ENCODE peak calls at places on chromosomes 4 and X, in eight cellular contexts. One of them, this sample, is unnamed.
A peak's percentile ranks its signal among the peaks of the same experiment; 100 is the strongest.

GRCh38 chr4:175536852-175537453 is 275.1 kb downstream of the GPM6A start:
- DNase-seq in cardiac muscle cell: peak; percentile 63
- DNase-seq in breast epithelium: no peak
- DNase-seq in H9: no peak
- DNase-seq in AG09309: peak; percentile 46
- DNase-seq in RWPE1: peak; percentile 32
- DNase-seq in left ventricle myocardium inferior: no peak
- DNase-seq in tibial artery: no peak
- DNase-seq in this sample: no peak

GRCh38 chrX:143571521-143571920 is 54.2 kb upstream of the SPANXN3 start:
- DNase-seq in left ventricle myocardium inferior: no peak
- DNase-seq in tibial artery: no peak
- DNase-seq in cardiac muscle cell: peak; percentile 44
- DNase-seq in AG09309: no peak
- DNase-seq in H9: no peak
- DNase-seq in breast epithelium: no peak
- DNase-seq in RWPE1: peak; percentile 7
- DNase-seq in this sample: no peak

GRCh38 chr4:77821775-77822174 is 2.6 kb upstream of the CNOT6L start:
- DNase-seq in AG09309: no peak
- DNase-seq in RWPE1: no peak
- DNase-seq in breast epithelium: no peak
- DNase-seq in left ventricle myocardium inferior: no peak
- DNase-seq in cardiac muscle cell: no peak
- DNase-seq in H9: no peak
- DNase-seq in tibial artery: no peak
- DNase-seq in this sample: no peak

GRCh38 chrX:132520213-132520612 is 31.4 kb upstream of the MBNL3 start:
- DNase-seq in left ventricle myocardium inferior: no peak
- DNase-seq in breast epithelium: no peak
- DNase-seq in AG09309: no peak
- DNase-seq in tibial artery: no peak
- DNase-seq in RWPE1: no peak
- DNase-seq in cardiac muscle cell: no peak
- DNase-seq in H9: no peak
- DNase-seq in this sample: no peak

GRCh38 chr4:181541396-181541795 is 701.8 kb upstream of the TENM3 start:
- DNase-seq in RWPE1: no peak
- DNase-seq in H9: no peak
- DNase-seq in left ventricle myocardium inferior: no peak
- DNase-seq in tibial artery: no peak
- DNase-seq in AG09309: peak; percentile 45
- DNase-seq in cardiac muscle cell: peak; percentile 87
- DNase-seq in breast epithelium: no peak
- DNase-seq in this sample: no peak

GRCh38 chrX:148572332-148572731 is 71.9 kb downstream of the AFF2 start:
- DNase-seq in tibial artery: no peak
- DNase-seq in breast epithelium: no peak
- DNase-seq in RWPE1: no peak
- DNase-seq in H9: no peak
- DNase-seq in left ventricle myocardium inferior: no peak
- DNase-seq in AG09309: no peak
- DNase-seq in cardiac muscle cell: no peak
- DNase-seq in this sample: no peak

GRCh38 chrX:125436855-125437254 is 117.2 kb downstream of the TEX13C start:
- DNase-seq in RWPE1: no peak
- DNase-seq in cardiac muscle cell: peak; percentile 0
- DNase-seq in AG09309: no peak
- DNase-seq in breast epithelium: no peak
- DNase-seq in H9: no peak
- DNase-seq in tibial artery: no peak
- DNase-seq in left ventricle myocardium inferior: no peak
- DNase-seq in this sample: no peak

GRCh38 chrX:125289920-125290319 is 29.8 kb upstream of the TEX13C start:
- DNase-seq in breast epithelium: no peak
- DNase-seq in left ventricle myocardium inferior: no peak
- DNase-seq in H9: no peak
- DNase-seq in AG09309: no peak
- DNase-seq in cardiac muscle cell: no peak
- DNase-seq in RWPE1: no peak
- DNase-seq in tibial artery: no peak
- DNase-seq in this sample: no peak

GRCh38 chr4:139633661-139634060 is 32.0 kb upstream of the MGST2 start:
- DNase-seq in AG09309: no peak
- DNase-seq in tibial artery: no peak
- DNase-seq in RWPE1: no peak
- DNase-seq in cardiac muscle cell: peak; percentile 57
- DNase-seq in left ventricle myocardium inferior: peak; percentile 21
- DNase-seq in H9: peak; percentile 62
- DNase-seq in breast epithelium: no peak
- DNase-seq in this sample: no peak

GRCh38 chr4:174628206-174628605 is 105.9 kb upstream of the HPGD start:
- DNase-seq in breast epithelium: no peak
- DNase-seq in left ventricle myocardium inferior: no peak
- DNase-seq in tibial artery: no peak
- DNase-seq in AG09309: no peak
- DNase-seq in cardiac muscle cell: no peak
- DNase-seq in RWPE1: no peak
- DNase-seq in H9: no peak
- DNase-seq in this sample: no peak

GRCh38 chr4:140266958-140267568 is 106.4 kb upstream of the SCOC start:
- DNase-seq in H9: no peak
- DNase-seq in breast epithelium: no peak
- DNase-seq in left ventricle myocardium inferior: no peak
- DNase-seq in cardiac muscle cell: no peak
- DNase-seq in AG09309: no peak
- DNase-seq in RWPE1: no peak
- DNase-seq in tibial artery: no peak
- DNase-seq in this sample: no peak

GRCh38 chr4:20506827-20507226 is 193.4 kb upstream of the PACRGL start:
- DNase-seq in H9: no peak
- DNase-seq in RWPE1: peak; percentile 17
- DNase-seq in cardiac muscle cell: peak; percentile 79
- DNase-seq in left ventricle myocardium inferior: no peak
- DNase-seq in AG09309: peak; percentile 80
- DNase-seq in tibial artery: no peak
- DNase-seq in breast epithelium: no peak
- DNase-seq in this sample: no peak

GRCh38 chr4:140256335-140256734 is 102.4 kb upstream of the MAML3 start:
- DNase-seq in tibial artery: no peak
- DNase-seq in AG09309: no peak
- DNase-seq in left ventricle myocardium inferior: no peak
- DNase-seq in H9: peak; percentile 50
- DNase-seq in cardiac muscle cell: no peak
- DNase-seq in breast epithelium: no peak
- DNase-seq in RWPE1: peak; percentile 57
- DNase-seq in this sample: no peak

GRCh38 chrX:104392350-104392749 is 137.6 kb upstream of the ESX1 start:
- DNase-seq in breast epithelium: no peak
- DNase-seq in RWPE1: peak; percentile 24
- DNase-seq in tibial artery: no peak
- DNase-seq in AG09309: no peak
- DNase-seq in H9: no peak
- DNase-seq in cardiac muscle cell: no peak
- DNase-seq in left ventricle myocardium inferior: no peak
- DNase-seq in this sample: no peak

GRCh38 chr4:121842862-121843261 is 19.2 kb upstream of the CCNA2 start:
- DNase-seq in H9: no peak
- DNase-seq in AG09309: no peak
- DNase-seq in breast epithelium: no peak
- DNase-seq in RWPE1: no peak
- DNase-seq in tibial artery: no peak
- DNase-seq in left ventricle myocardium inferior: no peak
- DNase-seq in cardiac muscle cell: no peak
- DNase-seq in this sample: no peak

DNA sequence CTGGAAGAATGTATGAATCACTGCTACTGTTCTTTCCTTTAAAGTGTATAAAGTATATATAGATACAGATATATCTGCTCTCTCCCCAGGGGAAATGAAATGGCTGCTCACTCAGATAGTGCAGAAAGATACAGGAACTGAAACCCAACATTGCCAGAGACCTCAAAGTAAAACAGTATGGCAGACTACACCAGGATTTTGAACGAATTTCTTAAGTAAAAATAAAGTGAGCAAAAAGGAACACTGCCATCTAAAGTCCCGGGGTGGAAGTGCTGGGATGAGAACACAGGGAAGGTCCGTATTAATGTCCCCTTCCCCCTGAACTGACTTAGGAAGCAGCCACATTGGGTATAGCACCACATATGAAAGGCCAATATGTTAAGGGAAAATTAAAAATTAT is 93.4 kb downstream of the TMA16 start:
- DNase-seq in breast epithelium: no peak
- DNase-seq in left ventricle myocardium inferior: no peak
- DNase-seq in RWPE1: no peak
- DNase-seq in cardiac muscle cell: no peak
- DNase-seq in H9: no peak
- DNase-seq in tibial artery: no peak
- DNase-seq in AG09309: no peak
- DNase-seq in this sample: no peak
- TF ChIP-seq CTCF in breast epithelium: no peak
- TF ChIP-seq CTCF in left ventricle myocardium inferior: peak; percentile 8
- TF ChIP-seq CTCF in RWPE1: no peak
- TF ChIP-seq CTCF in cardiac muscle cell: no peak
- TF ChIP-seq CTCF in H9: peak; percentile 58
- TF ChIP-seq CTCF in tibial artery: no peak
- TF ChIP-seq CTCF in AG09309: no peak
- TF ChIP-seq CTCF in this sample: no peak

DNA sequence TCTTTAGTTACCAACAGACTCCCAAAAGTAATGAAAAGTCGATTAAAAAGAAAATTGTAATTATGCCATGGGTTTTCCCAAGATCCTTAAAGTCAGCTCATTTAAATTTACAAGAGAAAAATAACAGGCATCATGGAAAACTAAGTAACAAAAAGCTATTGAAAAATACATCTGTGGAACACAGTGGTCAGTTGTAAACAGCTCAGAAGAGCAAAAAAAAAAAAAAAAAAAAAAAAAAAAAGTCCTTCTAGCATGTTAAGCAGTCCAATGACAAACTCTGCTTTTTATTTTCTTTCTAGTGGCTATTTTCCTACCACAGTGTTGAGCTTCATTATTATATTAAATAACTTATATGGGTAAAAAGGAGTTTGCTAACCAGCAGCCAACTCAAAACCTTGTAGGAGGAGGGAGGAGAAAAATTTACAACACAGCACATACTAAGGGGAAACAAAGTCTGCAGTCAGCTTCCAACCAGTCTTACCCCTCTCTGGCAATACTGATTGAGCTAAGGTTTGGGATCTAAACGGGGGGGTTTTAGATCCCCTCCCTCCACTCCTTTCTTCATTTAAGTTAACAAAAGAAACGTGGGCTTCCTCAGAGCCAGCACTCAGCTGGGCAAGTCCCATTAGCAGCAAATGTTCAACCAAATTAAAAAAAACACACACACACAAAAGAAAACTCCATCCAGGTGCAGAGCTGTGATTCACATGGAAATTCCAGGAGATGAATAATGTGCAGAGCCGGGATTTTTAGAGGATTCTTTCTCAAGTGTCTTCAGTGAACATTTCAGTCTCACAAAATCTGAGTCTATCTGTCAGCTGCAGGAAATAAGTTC is 44.7 kb downstream of the RASGEF1B start:
- DNase-seq in left ventricle myocardium inferior: no peak
- DNase-seq in breast epithelium: no peak
- DNase-seq in tibial artery: no peak
- DNase-seq in H9: no peak
- DNase-seq in cardiac muscle cell: no peak
- DNase-seq in AG09309: no peak
- DNase-seq in RWPE1: peak; percentile 42
- DNase-seq in this sample: no peak
- TF ChIP-seq CTCF in left ventricle myocardium inferior: no peak
- TF ChIP-seq CTCF in breast epithelium: no peak
- TF ChIP-seq CTCF in tibial artery: no peak
- TF ChIP-seq CTCF in H9: no peak
- TF ChIP-seq CTCF in cardiac muscle cell: no peak
- TF ChIP-seq CTCF in AG09309: no peak
- TF ChIP-seq CTCF in RWPE1: no peak
- TF ChIP-seq CTCF in this sample: no peak

GRCh38 chr4:46648088-46648744 is 258.3 kb upstream of the GABRA2 start:
- DNase-seq in AG09309: no peak
- DNase-seq in H9: peak; percentile 84
- DNase-seq in left ventricle myocardium inferior: no peak
- DNase-seq in tibial artery: no peak
- DNase-seq in cardiac muscle cell: peak; percentile 69
- DNase-seq in RWPE1: peak; percentile 5
- DNase-seq in breast epithelium: peak; percentile 57
- DNase-seq in this sample: no peak
- TF ChIP-seq CTCF in AG09309: no peak
- TF ChIP-seq CTCF in H9: peak; percentile 93
- TF ChIP-seq CTCF in left ventricle myocardium inferior: no peak
- TF ChIP-seq CTCF in tibial artery: no peak
- TF ChIP-seq CTCF in cardiac muscle cell: peak; percentile 71
- TF ChIP-seq CTCF in RWPE1: peak; percentile 49
- TF ChIP-seq CTCF in breast epithelium: peak; percentile 60
- TF ChIP-seq CTCF in this sample: no peak

GRCh38 chrX:76279007-76279406 is 106.1 kb downstream of the PBDC1 start:
- DNase-seq in H9: peak; percentile 39
- DNase-seq in tibial artery: peak; percentile 24
- DNase-seq in breast epithelium: no peak
- DNase-seq in cardiac muscle cell: peak; percentile 58
- DNase-seq in AG09309: peak; percentile 5
- DNase-seq in RWPE1: peak; percentile 7
- DNase-seq in left ventricle myocardium inferior: peak; percentile 13
- DNase-seq in this sample: no peak
- TF ChIP-seq CTCF in H9: peak; percentile 75
- TF ChIP-seq CTCF in tibial artery: peak; percentile 48
- TF ChIP-seq CTCF in breast epithelium: peak; percentile 37
- TF ChIP-seq CTCF in cardiac muscle cell: peak; percentile 63
- TF ChIP-seq CTCF in AG09309: peak; percentile 69
- TF ChIP-seq CTCF in RWPE1: peak; percentile 43
- TF ChIP-seq CTCF in left ventricle myocardium inferior: peak; percentile 66
- TF ChIP-seq CTCF in this sample: peak; percentile 27

This sample was measured in mesothelial cell of epicardium.